ENCODE peak calls at places on chromosomes 12 and 14, in six cellular contexts. Q is hepatocyte, G is neural progenitor cell, E is HCT116, X is OCI-LY7, B is SK-N-SH. K is an unnamed sample.

GRCh38 chr12:53207042-53207441 is at the start of gene ITGB7:
- DNase-seq in Q (no peak), G (no peak), E (no peak), X (peak; percentile 87), B (no peak), K (no peak)

GRCh38 chr12:66623455-66623854 is 55.4 kb downstream of the GRIP1 start:
- DNase-seq in Q (no peak), G (no peak), E (no peak), X (peak; percentile 50), B (no peak), K (peak; percentile 9)

GRCh38 chr14:106308839-106309389 is 782.5 kb downstream of the TMEM121 start:
- DNase-seq in Q (no peak), G (peak; percentile 42), E (no peak), X (peak; percentile 80), B (peak; percentile 47), K (no peak)

GRCh38 chr12:108129017-108129812 is at the start of gene WSCD2:
- DNase-seq in Q (peak; percentile 82), G (peak; percentile 96), E (peak; percentile 32), X (no peak), B (peak; percentile 90), K (peak; percentile 30)

GRCh38 chr12:60112063-60112462 is 516.2 kb downstream of the SLC16A7 start:
- DNase-seq in Q (no peak), G (no peak), E (no peak), X (no peak), B (no peak), K (no peak)

GRCh38 chr14:97544581-97544980 is 747.4 kb downstream of the VRK1 start:
- DNase-seq in Q (no peak), G (no peak), E (no peak), X (no peak), B (no peak), K (no peak)

GRCh38 chr12:92467886-92468285 is 234.9 kb upstream of the PLEKHG7 start:
- DNase-seq in Q (peak; percentile 50), G (no peak), E (no peak), X (peak; percentile 59), B (no peak), K (peak; percentile 4)

GRCh38 chr14:43471595-43471994 is 1035.5 kb downstream of the FSCB start:
- DNase-seq in Q (no peak), G (peak; percentile 38), E (no peak), X (no peak), B (no peak), K (no peak)

GRCh38 chr12:89059061-89059460 is 293.2 kb downstream of the DUSP6 start:
- DNase-seq in Q (no peak), G (no peak), E (no peak), X (no peak), B (no peak), K (no peak)

GRCh38 chr14:36207500-36207899 is 31.0 kb upstream of the PTCSC3 start:
- DNase-seq in Q (no peak), G (peak; percentile 23), E (no peak), X (no peak), B (peak; percentile 14), K (peak; percentile 51)

GRCh38 chr12:93080452-93080851 is 151.4 kb upstream of the EEA1 start:
- DNase-seq in Q (no peak), G (no peak), E (no peak), X (no peak), B (no peak), K (no peak)

GRCh38 chr14:34322940-34323418 is 139.1 kb downstream of the SPTSSA start:
- DNase-seq in Q (peak; percentile 63), G (peak; percentile 60), E (peak; percentile 46), X (peak; percentile 69), B (peak; percentile 70), K (peak; percentile 68)

GRCh38 chr12:43921666-43922337 is 85.9 kb downstream of the TMEM117 start:
- DNase-seq in Q (no peak), G (no peak), E (no peak), X (no peak), B (no peak), K (no peak)

GRCh38 chr14:59511916-59512530 is 27.7 kb downstream of the JKAMP start:
- DNase-seq in Q (no peak), G (peak; percentile 87), E (no peak), X (peak; percentile 29), B (peak; percentile 61), K (peak; percentile 50)

GRCh38 chr12:128531153-128531552 is 264.2 kb downstream of the TMEM132C start:
- DNase-seq in Q (peak; percentile 36), G (peak; percentile 67), E (no peak), X (peak; percentile 65), B (no peak), K (no peak)

GRCh38 chr12:127482950-127483349 is 784.0 kb upstream of the TMEM132C start:
- DNase-seq in Q (no peak), G (no peak), E (no peak), X (no peak), B (no peak), K (no peak)

GRCh38 chr14:97408937-97409860 is 612.0 kb downstream of the VRK1 start:
- DNase-seq in Q (no peak), G (no peak), E (no peak), X (no peak), B (no peak), K (no peak)

GRCh38 chr12:3757261-3757660 is 4.4 kb upstream of the CRACR2A start:
- DNase-seq in Q (peak; percentile 35), G (no peak), E (no peak), X (no peak), B (no peak), K (no peak)

GRCh38 chr14:29799718-29800117 is 127.9 kb downstream of the PRKD1 start:
- DNase-seq in Q (no peak), G (no peak), E (no peak), X (no peak), B (no peak), K (no peak)

GRCh38 chr12:109052097-109052414 is 320 bp upstream of the USP30 start:
- DNase-seq in Q (no peak), G (no peak), E (no peak), X (no peak), B (no peak), K (no peak)

GRCh38 chr12:94405378-94406116 is 54.1 kb downstream of the CEP83 start:
- DNase-seq in Q (no peak), G (no peak), E (no peak), X (peak; percentile 61), B (no peak), K (no peak)

GRCh38 chr12:106238146-106238545 is 9.7 kb downstream of the CKAP4 start:
- DNase-seq in Q (no peak), G (peak; percentile 23), E (no peak), X (no peak), B (no peak), K (no peak)

GRCh38 chr12:50734409-50735263 is 29.3 kb upstream of the ATF1 start:
- DNase-seq in Q (peak; percentile 48), G (peak; percentile 60), E (peak; percentile 6), X (peak; percentile 64), B (peak; percentile 63), K (peak; percentile 63)

GRCh38 chr12:95554532-95555071 is 3.3 kb upstream of the USP44 start:
- DNase-seq in Q (no peak), G (no peak), E (no peak), X (no peak), B (no peak), K (peak; percentile 12)
- TF ChIP-seq EZH2phosphoT487 in Q (no peak), G (no peak), E (no peak), X (no peak), B (no peak), K (no peak)

GRCh38 chr14:105093426-105094192 is 28.4 kb upstream of the GPR132 start:
- DNase-seq in Q (peak; percentile 95), G (peak; percentile 94), E (peak; percentile 77), X (no peak), B (peak; percentile 95), K (peak; percentile 80)
- TF ChIP-seq CTCF in Q (peak; percentile 72), G (peak; percentile 77), E (peak; percentile 66), X (peak; percentile 48), B (peak; percentile 62), K (peak; percentile 59)

GRCh38 chr12:7042847-7043246 is 17.7 kb upstream of the C1S start:
- DNase-seq in Q (peak; percentile 58), G (peak; percentile 35), E (peak; percentile 56), X (peak; percentile 44), B (peak; percentile 41), K (peak; percentile 39)

GRCh38 chr12:7047318-7047717 is 13.2 kb upstream of the C1S start:
- DNase-seq in Q (no peak), G (no peak), E (no peak), X (no peak), B (no peak), K (no peak)

GRCh38 chr12:7045913-7046312 is 14.6 kb upstream of the C1S start:
- DNase-seq in Q (no peak), G (no peak), E (no peak), X (no peak), B (no peak), K (no peak)

GRCh38 chr12:7046383-7047143 is 14.0 kb upstream of the C1S start:
- DNase-seq in Q (no peak), G (no peak), E (no peak), X (no peak), B (no peak), K (no peak)
- H2AFZ ChIP-seq in Q (no peak overlapping the region), G (no peak overlapping the region), E (no peak overlapping the region), X (no peak overlapping the region), B (no peak overlapping the region), K (no peak overlapping the region)

GRCh38 chr14:88323520-88324199 is 591 bp upstream of the KCNK10 start:
- DNase-seq in Q (peak; percentile 51), G (peak; percentile 87), E (no peak), X (peak; percentile 84), B (peak; percentile 82), K (no peak)
- TF ChIP-seq EZH2phosphoT487 in Q (no peak), G (no peak), E (no peak), X (no peak), B (no peak), K (peak; percentile 25)

GRCh38 chr12:95548056-95548538 is 3.2 kb downstream of the USP44 start:
- DNase-seq in Q (peak; percentile 24), G (peak; percentile 84), E (no peak), X (peak; percentile 35), B (peak; percentile 72), K (no peak)
- TF ChIP-seq CTCF in Q (no peak), G (no peak), E (no peak), X (no peak), B (no peak), K (no peak)

DNA sequence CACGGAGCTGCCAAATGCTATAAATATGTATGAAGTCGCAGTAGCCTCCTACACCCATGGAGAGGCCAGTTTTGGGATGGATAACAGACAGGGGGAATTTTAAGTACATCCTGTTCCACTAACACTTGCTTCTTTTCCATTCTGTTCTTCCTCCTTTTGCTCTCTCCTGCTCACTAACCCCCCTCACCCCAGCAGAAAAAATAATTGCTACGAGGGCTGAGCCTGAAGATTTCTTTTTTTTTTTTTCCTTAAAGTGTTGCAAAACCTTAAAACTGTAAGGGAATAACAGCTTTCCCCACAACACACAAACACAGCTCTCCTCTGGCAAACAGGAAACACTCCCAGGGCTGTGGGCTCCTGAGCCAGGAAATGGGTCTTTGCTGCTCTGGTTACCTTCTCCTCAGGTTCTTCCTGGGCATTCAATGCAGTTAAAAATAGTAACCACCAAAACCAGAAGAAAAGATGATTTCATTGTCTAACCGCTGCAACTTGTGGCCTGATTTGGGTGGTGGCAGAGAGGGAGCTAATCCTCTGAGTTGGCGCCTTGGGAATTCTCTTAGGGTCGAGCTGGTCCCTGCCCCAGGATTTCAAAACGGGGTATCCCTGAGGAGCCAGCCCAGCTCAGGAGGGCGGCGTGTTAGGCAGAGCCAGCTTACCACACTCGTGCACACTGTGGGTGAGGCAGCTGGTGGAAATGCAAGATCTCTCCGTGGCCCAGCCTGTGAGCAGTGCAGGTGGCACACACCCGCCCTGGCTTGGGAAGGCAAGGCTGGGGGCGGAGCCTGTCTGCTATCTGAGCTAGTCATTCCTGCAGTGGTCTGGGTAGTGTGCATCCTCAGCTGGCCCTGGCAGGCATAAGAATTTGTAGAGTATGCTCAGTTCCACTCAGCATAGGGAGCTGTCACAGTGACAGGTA is 17.1 kb upstream of the EMP1 start:
- DNase-seq in Q (peak; percentile 81), G (peak; percentile 75), E (no peak), X (no peak), B (peak; percentile 54), K (peak; percentile 74)
- H2AFZ ChIP-seq in Q (no peak overlapping the region), G (peak overlapping the region; percentile 80), E (peak overlapping the region; percentile 24), X (no peak overlapping the region), B (peak overlapping the region; percentile 77), K (peak overlapping the region; percentile 69)